ENCODE peak calls at places on chromosomes 7 and 10, in four cellular contexts. One of them, this sample, is unnamed. For H3K36me3, the result is how much of the 10 kb centered on the place peaks cover.

GRCh38 chr7:27145884-27146401 is 1.6 kb downstream of the HOXA6 start:
- DNase-seq in heart right ventricle: no peak
- DNase-seq in ascending aorta: no peak
- DNase-seq in CD8-positive, alpha-beta memory T cell: no peak
- DNase-seq in this sample: no peak

GRCh38 chr7:150983893-150984368 is 5.8 kb upstream of the KCNH2 start:
- DNase-seq in heart right ventricle: no peak
- DNase-seq in ascending aorta: no peak
- DNase-seq in CD8-positive, alpha-beta memory T cell: no peak
- DNase-seq in this sample: no peak

GRCh38 chr7:66348959-66349358 is 143.8 kb downstream of the TPST1 start:
- DNase-seq in heart right ventricle: no peak
- DNase-seq in ascending aorta: no peak
- DNase-seq in CD8-positive, alpha-beta memory T cell: no peak
- DNase-seq in this sample: no peak

GRCh38 chr7:38211940-38212339 is 33.9 kb downstream of the STARD3NL start:
- DNase-seq in heart right ventricle: no peak
- DNase-seq in ascending aorta: no peak
- DNase-seq in CD8-positive, alpha-beta memory T cell: no peak
- DNase-seq in this sample: no peak

GRCh38 chr7:7772385-7772784 is 54.0 kb upstream of the RPA3 start:
- DNase-seq in heart right ventricle: no peak
- DNase-seq in ascending aorta: no peak
- DNase-seq in CD8-positive, alpha-beta memory T cell: no peak
- DNase-seq in this sample: no peak

GRCh38 chr10:28215930-28216329 is 86.9 kb downstream of the MPP7 start:
- DNase-seq in heart right ventricle: no peak
- DNase-seq in ascending aorta: no peak
- DNase-seq in CD8-positive, alpha-beta memory T cell: no peak
- DNase-seq in this sample: no peak

GRCh38 chr10:121788717-121789116 is 139.1 kb downstream of the ATE1 start:
- DNase-seq in heart right ventricle: no peak
- DNase-seq in ascending aorta: no peak
- DNase-seq in CD8-positive, alpha-beta memory T cell: no peak
- DNase-seq in this sample: no peak

GRCh38 chr7:83524286-83525075 is 124.5 kb downstream of the SEMA3E start:
- DNase-seq in heart right ventricle: no peak
- DNase-seq in ascending aorta: no peak
- DNase-seq in CD8-positive, alpha-beta memory T cell: no peak
- DNase-seq in this sample: no peak

GRCh38 chr7:134513169-134513752 is 14.1 kb upstream of the AKR1B10 start:
- DNase-seq in heart right ventricle: peak
- DNase-seq in ascending aorta: no peak
- DNase-seq in CD8-positive, alpha-beta memory T cell: no peak
- DNase-seq in this sample: no peak

GRCh38 chr10:31395695-31396094 is 76.7 kb downstream of the ZEB1 start:
- DNase-seq in heart right ventricle: no peak
- DNase-seq in ascending aorta: no peak
- DNase-seq in CD8-positive, alpha-beta memory T cell: no peak
- DNase-seq in this sample: no peak

GRCh38 chr10:102410427-102411073 is 8.0 kb downstream of the PSD start:
- DNase-seq in heart right ventricle: no peak
- DNase-seq in ascending aorta: no peak
- DNase-seq in CD8-positive, alpha-beta memory T cell: peak
- DNase-seq in this sample: no peak

GRCh38 chr10:103543617-103544525 is 50.4 kb downstream of the NEURL1 start:
- DNase-seq in heart right ventricle: no peak
- DNase-seq in ascending aorta: no peak
- DNase-seq in CD8-positive, alpha-beta memory T cell: no peak
- DNase-seq in this sample: no peak

GRCh38 chr10:72219229-72219814 is 3.2 kb upstream of the ASCC1 start:
- DNase-seq in heart right ventricle: no peak
- DNase-seq in ascending aorta: no peak
- DNase-seq in CD8-positive, alpha-beta memory T cell: no peak
- DNase-seq in this sample: no peak
- H3K4me3 ChIP-seq in heart right ventricle: no peak
- H3K4me3 ChIP-seq in ascending aorta: no peak
- H3K4me3 ChIP-seq in CD8-positive, alpha-beta memory T cell: no peak
- H3K4me3 ChIP-seq in this sample: no peak

GRCh38 chr10:5757766-5758517 is 55.3 kb downstream of the GDI2 start:
- DNase-seq in heart right ventricle: no peak
- DNase-seq in ascending aorta: no peak
- DNase-seq in CD8-positive, alpha-beta memory T cell: no peak
- DNase-seq in this sample: no peak

GRCh38 chr10:5762531-5762930 is 50.7 kb downstream of the GDI2 start:
- DNase-seq in heart right ventricle: no peak
- DNase-seq in ascending aorta: no peak
- DNase-seq in CD8-positive, alpha-beta memory T cell: no peak
- DNase-seq in this sample: no peak

GRCh38 chr10:5758927-5759326 is 54.3 kb downstream of the GDI2 start:
- DNase-seq in heart right ventricle: no peak
- DNase-seq in ascending aorta: no peak
- DNase-seq in CD8-positive, alpha-beta memory T cell: no peak
- DNase-seq in this sample: no peak

GRCh38 chr10:5761220-5761619 is 52.0 kb downstream of the GDI2 start:
- DNase-seq in heart right ventricle: no peak
- DNase-seq in ascending aorta: no peak
- DNase-seq in CD8-positive, alpha-beta memory T cell: no peak
- DNase-seq in this sample: no peak

GRCh38 chr10:5760462-5760861 is 52.8 kb downstream of the GDI2 start:
- DNase-seq in heart right ventricle: no peak
- DNase-seq in ascending aorta: no peak
- DNase-seq in CD8-positive, alpha-beta memory T cell: no peak
- DNase-seq in this sample: no peak
- H3K36me3 ChIP-seq in heart right ventricle: under half
- H3K36me3 ChIP-seq in ascending aorta: half or more
- H3K36me3 ChIP-seq in CD8-positive, alpha-beta memory T cell: half or more
- H3K36me3 ChIP-seq in this sample: under half

DNA sequence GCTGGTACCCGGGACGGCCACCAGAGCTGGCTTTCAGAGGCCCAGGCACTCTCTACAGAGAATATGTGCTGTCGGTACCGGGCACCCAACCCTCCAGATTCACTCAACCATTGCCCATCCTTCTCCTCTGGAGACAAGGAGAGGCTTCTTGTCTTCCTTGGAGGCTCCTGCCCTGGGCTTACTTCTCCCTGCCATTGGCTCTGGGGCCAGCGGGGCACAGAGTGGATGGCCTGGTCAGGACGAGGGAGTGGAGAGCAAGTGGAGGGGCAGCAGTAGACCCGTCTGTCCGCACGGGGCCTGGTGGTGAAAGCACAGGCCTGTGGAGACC is 64.0 kb downstream of the HIPK2 start:
- DNase-seq in heart right ventricle: no peak
- DNase-seq in ascending aorta: no peak
- DNase-seq in CD8-positive, alpha-beta memory T cell: no peak
- DNase-seq in this sample: no peak
- H3K27ac ChIP-seq in heart right ventricle: peak
- H3K27ac ChIP-seq in ascending aorta: no peak
- H3K27ac ChIP-seq in CD8-positive, alpha-beta memory T cell: no peak
- H3K27ac ChIP-seq in this sample: peak

DNA sequence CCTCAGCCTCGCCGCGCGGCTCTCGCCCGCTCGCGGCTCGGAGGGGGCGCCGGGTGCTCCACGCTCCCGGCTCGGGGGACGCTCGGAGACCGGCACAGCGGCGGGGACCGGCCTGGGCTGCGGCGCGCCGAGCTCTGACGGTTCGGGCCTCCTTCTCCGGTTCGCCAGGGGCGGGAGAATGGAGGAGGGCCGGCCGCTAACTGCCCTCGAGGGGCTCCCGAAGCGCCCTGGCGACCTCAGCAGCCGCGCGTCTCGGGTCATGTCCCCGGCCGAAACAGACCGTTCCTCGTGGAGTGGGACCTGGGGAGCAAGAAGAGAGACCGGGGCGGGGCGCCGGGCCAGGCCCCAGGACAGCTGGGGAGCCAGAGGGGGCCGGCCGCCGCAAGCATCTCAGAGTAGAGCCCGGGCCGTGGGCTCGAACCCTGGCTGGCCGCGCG is 325 bp upstream of the GRID1 start:
- DNase-seq in heart right ventricle: no peak
- DNase-seq in ascending aorta: no peak
- DNase-seq in CD8-positive, alpha-beta memory T cell: no peak
- DNase-seq in this sample: no peak
- H3K4me3 ChIP-seq in heart right ventricle: peak
- H3K4me3 ChIP-seq in ascending aorta: peak
- H3K4me3 ChIP-seq in CD8-positive, alpha-beta memory T cell: no peak
- H3K4me3 ChIP-seq in this sample: peak

DNA sequence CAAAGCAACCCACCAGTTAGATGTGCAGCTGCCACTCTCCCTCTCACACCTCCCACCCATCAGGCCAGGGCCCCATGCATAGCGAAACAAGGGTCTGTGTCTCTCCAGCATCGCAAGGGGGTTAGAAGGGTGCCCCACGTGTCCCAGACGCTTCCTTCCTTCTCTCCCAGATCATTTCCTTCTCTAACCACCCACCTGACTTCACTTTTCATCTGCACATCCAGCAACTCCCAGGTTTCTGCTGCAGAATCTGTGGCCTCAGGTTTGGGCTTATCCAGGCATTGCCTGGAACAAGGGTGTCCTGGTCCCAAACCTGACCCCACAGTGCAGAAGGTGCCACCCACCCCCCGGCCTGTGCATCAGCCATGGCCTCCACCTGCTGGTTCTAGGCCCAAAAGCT is 14.4 kb downstream of the PDIA4 start:
- DNase-seq in heart right ventricle: no peak
- DNase-seq in ascending aorta: no peak
- DNase-seq in CD8-positive, alpha-beta memory T cell: no peak
- DNase-seq in this sample: no peak
- H3K36me3 ChIP-seq in heart right ventricle: under half
- H3K36me3 ChIP-seq in ascending aorta: half or more
- H3K36me3 ChIP-seq in CD8-positive, alpha-beta memory T cell: under half
- H3K36me3 ChIP-seq in this sample: half or more

DNA sequence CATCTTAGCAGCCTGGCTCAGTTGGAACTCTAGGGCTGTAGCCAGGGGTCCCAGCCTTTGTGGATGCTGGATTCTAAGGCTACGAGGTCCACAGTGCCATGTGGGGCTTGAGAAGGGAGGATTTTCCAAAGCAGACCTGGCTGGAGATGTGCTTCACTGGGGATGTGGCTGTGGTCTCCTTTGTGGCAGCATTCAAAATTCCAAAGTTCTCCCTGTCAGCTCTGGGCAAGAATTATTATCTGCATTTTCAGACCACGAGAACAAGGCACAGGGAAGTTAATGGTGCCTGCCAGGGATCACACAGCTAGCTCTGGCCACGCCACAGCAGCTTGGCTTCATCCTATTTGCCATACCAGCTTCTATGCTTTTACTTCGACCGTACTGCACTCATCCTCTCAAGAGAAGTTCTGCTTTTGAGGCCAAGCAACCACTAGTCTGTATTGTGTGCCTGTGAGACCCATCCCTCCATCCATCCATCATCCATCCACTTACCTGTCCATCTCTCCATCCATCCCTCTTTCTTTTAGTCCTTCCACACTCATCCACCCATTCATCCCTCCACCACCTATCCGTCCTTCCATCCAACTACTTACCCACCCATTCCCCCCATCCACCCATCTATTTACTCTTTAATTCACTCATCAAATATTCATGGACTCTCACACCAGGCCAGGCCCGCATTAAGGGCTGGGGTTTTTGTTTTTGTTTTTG is 71.5 kb downstream of the ZMIZ1 start:
- DNase-seq in heart right ventricle: no peak
- DNase-seq in ascending aorta: no peak
- DNase-seq in CD8-positive, alpha-beta memory T cell: no peak
- DNase-seq in this sample: no peak
- H3K27ac ChIP-seq in heart right ventricle: peak
- H3K27ac ChIP-seq in ascending aorta: peak
- H3K27ac ChIP-seq in CD8-positive, alpha-beta memory T cell: no peak
- H3K27ac ChIP-seq in this sample: peak

GRCh38 chr10:61663466-61663865 is 737 bp downstream of the CABCOCO1 start:
- DNase-seq in heart right ventricle: no peak
- DNase-seq in ascending aorta: no peak
- DNase-seq in CD8-positive, alpha-beta memory T cell: no peak
- DNase-seq in this sample: no peak

GRCh38 chr10:61664985-61665384 is 2.3 kb downstream of the CABCOCO1 start:
- DNase-seq in heart right ventricle: no peak
- DNase-seq in ascending aorta: no peak
- DNase-seq in CD8-positive, alpha-beta memory T cell: no peak
- DNase-seq in this sample: no peak

DNA sequence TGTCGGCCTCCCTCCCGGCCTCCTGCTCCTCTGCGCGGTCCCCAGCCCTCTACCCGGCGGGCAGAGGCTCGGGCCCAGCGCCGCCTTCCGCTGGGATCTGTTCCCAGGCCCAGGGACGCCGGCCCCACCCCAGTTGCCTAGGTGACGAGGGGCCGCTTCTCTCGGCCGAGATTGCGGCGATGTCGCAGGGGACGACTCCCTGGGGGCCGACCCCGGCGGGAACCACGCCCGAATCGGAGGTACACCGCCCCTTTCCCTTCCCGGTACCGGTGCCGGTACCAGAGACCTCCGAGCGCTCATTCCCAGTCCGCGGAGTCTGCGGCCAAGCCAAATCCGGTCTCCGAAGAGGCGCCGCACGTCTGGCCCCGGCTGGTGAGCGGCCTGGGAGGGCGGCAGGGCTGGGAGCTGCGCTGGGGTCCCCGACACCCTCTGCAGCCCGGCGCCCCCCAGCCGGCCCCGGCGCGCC is at the start of gene CABCOCO1:
- DNase-seq in heart right ventricle: peak
- DNase-seq in ascending aorta: no peak
- DNase-seq in CD8-positive, alpha-beta memory T cell: no peak
- DNase-seq in this sample: peak
- H3K4me3 ChIP-seq in heart right ventricle: peak
- H3K4me3 ChIP-seq in ascending aorta: peak
- H3K4me3 ChIP-seq in CD8-positive, alpha-beta memory T cell: no peak
- H3K4me3 ChIP-seq in this sample: peak

DNA sequence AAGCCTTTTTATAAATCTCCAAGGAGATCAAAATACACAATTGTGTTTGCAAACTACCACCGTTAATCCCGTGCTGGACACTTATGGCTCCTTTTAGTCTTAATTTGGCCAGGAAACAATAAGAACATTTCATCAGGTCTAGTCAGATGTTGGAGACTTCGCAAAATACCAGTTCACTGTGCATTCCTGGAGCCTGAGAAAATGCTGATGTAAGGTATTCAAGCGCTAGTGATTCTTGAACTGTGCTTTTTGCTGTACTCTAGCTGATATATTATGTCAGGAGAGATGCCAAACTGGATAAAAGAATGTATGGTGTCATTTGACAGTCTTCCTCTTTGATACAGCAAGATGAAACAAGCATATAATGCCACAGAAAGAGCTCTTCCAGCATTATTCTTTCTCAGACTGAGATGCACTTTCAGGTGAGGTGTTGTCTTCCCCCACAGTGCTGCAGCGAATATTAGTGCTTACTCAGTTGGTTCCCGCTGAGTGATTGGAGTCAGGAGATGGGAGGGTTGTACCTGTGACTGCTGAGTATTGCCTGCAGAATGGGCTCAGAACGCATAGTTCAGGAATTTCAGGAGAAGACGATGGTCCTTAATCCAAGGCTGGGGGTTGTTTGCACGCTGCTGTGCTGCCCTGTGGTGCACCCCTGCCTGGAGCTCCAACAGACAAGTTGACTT is 59.2 kb downstream of the OGDH start:
- DNase-seq in heart right ventricle: no peak
- DNase-seq in ascending aorta: no peak
- DNase-seq in CD8-positive, alpha-beta memory T cell: no peak
- DNase-seq in this sample: no peak
- H3K36me3 ChIP-seq in heart right ventricle: under half
- H3K36me3 ChIP-seq in ascending aorta: under half
- H3K36me3 ChIP-seq in CD8-positive, alpha-beta memory T cell: under half
- H3K36me3 ChIP-seq in this sample: half or more